ENCODE peak calls at places on chromosome 22, in seven cellular contexts. Z is lung, J is iPS-NIHi11, D is NCI-H1417, O is NCI-H1694 treated with DMSO at 0.1 percent for 48 hours, X is M059J, M is C1 segment of cervical spinal cord. F is an unnamed sample.
A peak's percentile ranks its signal among the peaks of the same experiment; 100 is the strongest.

GRCh38 chr22:38566726-38567504 is 3.1 kb downstream of the DMC1 start:
- DNase-seq in Z (no peak), J (no peak), D (no peak), O (no peak), X (no peak), M (no peak), F (no peak)

GRCh38 chr22:49589811-49590210 is 237.9 kb downstream of the BRD1 start:
- DNase-seq in Z (no peak), J (no peak), D (no peak), O (no peak), X (no peak), M (no peak), F (no peak)

GRCh38 chr22:22201185-22201924 is 43.2 kb upstream of the VPREB1 start:
- DNase-seq in Z (no peak), J (peak; percentile 51), D (no peak), O (peak; percentile 39), X (peak; percentile 26), M (no peak), F (no peak)

GRCh38 chr22:35882226-35883027 is 146.2 kb downstream of the RBFOX2 start:
- DNase-seq in Z (no peak), J (no peak), D (no peak), O (no peak), X (peak; percentile 42), M (no peak), F (no peak)

GRCh38 chr22:37089451-37089850 is 20.1 kb downstream of the TMPRSS6 start:
- DNase-seq in Z (no peak), J (no peak), D (no peak), O (no peak), X (peak; percentile 60), M (no peak), F (no peak)

GRCh38 chr22:37273126-37273845 is 9.0 kb upstream of the CYTH4 start:
- DNase-seq in Z (no peak), J (no peak), D (no peak), O (no peak), X (peak; percentile 86), M (no peak), F (no peak)

GRCh38 chr22:38284042-38284402 is 11.2 kb upstream of the TMEM184B start:
- DNase-seq in Z (no peak), J (no peak), D (no peak), O (no peak), X (peak; percentile 35), M (no peak), F (peak; percentile 56)

GRCh38 chr22:39469681-39470461 is 13.1 kb downstream of the MGAT3 start:
- DNase-seq in Z (no peak), J (no peak), D (peak; percentile 45), O (no peak), X (no peak), M (peak; percentile 85), F (no peak)

GRCh38 chr22:44994399-44995281 is 15.2 kb downstream of the PHF21B start:
- DNase-seq in Z (no peak), J (no peak), D (no peak), O (no peak), X (peak; percentile 3), M (no peak), F (no peak)

GRCh38 chr22:17093081-17093480 is 8.3 kb downstream of the IL17RA start:
- DNase-seq in Z (no peak), J (no peak), D (no peak), O (no peak), X (no peak), M (no peak), F (no peak)

GRCh38 chr22:39613549-39613921 is 43.0 kb downstream of the CACNA1I start:
- DNase-seq in Z (no peak), J (no peak), D (no peak), O (no peak), X (no peak), M (no peak), F (no peak)

GRCh38 chr22:42062506-42063190 is 8.0 kb downstream of the NAGA start:
- DNase-seq in Z (no peak), J (no peak), D (no peak), O (no peak), X (no peak), M (no peak), F (no peak)

GRCh38 chr22:28072066-28072465 is 153.0 kb upstream of the PITPNB start:
- DNase-seq in Z (no peak), J (no peak), D (no peak), O (no peak), X (peak; percentile 29), M (no peak), F (no peak)

GRCh38 chr22:46053563-46054090 is 76.7 kb upstream of the WNT7B start:
- DNase-seq in Z (peak; percentile 74), J (no peak), D (peak; percentile 50), O (peak; percentile 69), X (peak; percentile 70), M (peak; percentile 95), F (no peak)

GRCh38 chr22:44750481-44750880 is 1.9 kb upstream of the ARHGAP8 start:
- DNase-seq in Z (no peak), J (no peak), D (no peak), O (no peak), X (no peak), M (no peak), F (no peak)

GRCh38 chr22:27431896-27432295 is 369.7 kb downstream of the MN1 start:
- DNase-seq in Z (no peak), J (no peak), D (no peak), O (no peak), X (peak; percentile 10), M (no peak), F (no peak)

GRCh38 chr22:38214248-38215056 is 12.7 kb downstream of the MAFF start:
- DNase-seq in Z (peak; percentile 63), J (peak; percentile 97), D (peak; percentile 65), O (no peak), X (no peak), M (no peak), F (no peak)

GRCh38 chr22:39343259-39344045 is 6.3 kb upstream of the SYNGR1 start:
- DNase-seq in Z (peak; percentile 65), J (peak; percentile 77), D (peak; percentile 24), O (peak; percentile 62), X (peak; percentile 57), M (no peak), F (peak; percentile 39)

GRCh38 chr22:17832665-17833064 is 58.4 kb upstream of the BID start:
- DNase-seq in Z (no peak), J (no peak), D (peak; percentile 13), O (no peak), X (no peak), M (no peak), F (no peak)

GRCh38 chr22:23121026-23121823 is 20.6 kb downstream of the RSPH14 start:
- DNase-seq in Z (no peak), J (no peak), D (no peak), O (no peak), X (peak; percentile 16), M (peak; percentile 37), F (no peak)

GRCh38 chr22:38304526-38304925 is 12.7 kb downstream of the CSNK1E start:
- DNase-seq in Z (no peak), J (no peak), D (no peak), O (no peak), X (no peak), M (no peak), F (no peak)

GRCh38 chr22:45876136-45877035 is 100.6 kb downstream of the WNT7B start:
- DNase-seq in Z (no peak), J (no peak), D (no peak), O (no peak), X (no peak), M (no peak), F (no peak)

GRCh38 chr22:18119409-18120110 is 9.0 kb downstream of the TUBA8 start:
- DNase-seq in Z (no peak), J (no peak), D (no peak), O (no peak), X (peak; percentile 73), M (no peak), F (no peak)

GRCh38 chr22:30519842-30520425 is 14.4 kb upstream of the SEC14L4 start:
- DNase-seq in Z (no peak), J (no peak), D (no peak), O (no peak), X (no peak), M (no peak), F (no peak)

GRCh38 chr22:46368422-46368821 is 32.9 kb downstream of the TRMU start:
- DNase-seq in Z (no peak), J (peak; percentile 20), D (no peak), O (no peak), X (no peak), M (no peak), F (no peak)

F was measured in smooth muscle cell of the brain vasculature.